ENCODE peak calls at places on chromosomes 11 and 22, in five cellular contexts. One of them, this sample, is unnamed.

GRCh38 chr22:39717099-39717498 is 146.5 kb downstream of the CACNA1I start:
- DNase-seq in heart left ventricle: no peak
- DNase-seq in SK-N-SH: no peak
- DNase-seq in BJ: no peak
- DNase-seq in endothelial cell: no peak
- DNase-seq in this sample: no peak

GRCh38 chr22:43000441-43001175 is 14.3 kb downstream of the PACSIN2 start:
- DNase-seq in heart left ventricle: no peak
- DNase-seq in SK-N-SH: no peak
- DNase-seq in BJ: no peak
- DNase-seq in endothelial cell: no peak
- DNase-seq in this sample: peak

GRCh38 chr11:10379871-10380568 is 75.0 kb upstream of the AMPD3 start:
- DNase-seq in heart left ventricle: no peak
- DNase-seq in SK-N-SH: no peak
- DNase-seq in BJ: no peak
- DNase-seq in endothelial cell: no peak
- DNase-seq in this sample: no peak

GRCh38 chr11:8095356-8095755 is 14.3 kb downstream of the TUB start:
- DNase-seq in heart left ventricle: no peak
- DNase-seq in SK-N-SH: no peak
- DNase-seq in BJ: no peak
- DNase-seq in endothelial cell: no peak
- DNase-seq in this sample: no peak

GRCh38 chr11:127843483-127844396 is 743.6 kb downstream of the ETS1 start:
- DNase-seq in heart left ventricle: peak
- DNase-seq in SK-N-SH: peak
- DNase-seq in BJ: no peak
- DNase-seq in endothelial cell: peak
- DNase-seq in this sample: peak

GRCh38 chr11:125225401-125225800 is 60.9 kb downstream of the PKNOX2 start:
- DNase-seq in heart left ventricle: no peak
- DNase-seq in SK-N-SH: no peak
- DNase-seq in BJ: no peak
- DNase-seq in endothelial cell: no peak
- DNase-seq in this sample: no peak

GRCh38 chr11:1302461-1303073 is 6.9 kb downstream of the TOLLIP start:
- DNase-seq in heart left ventricle: no peak
- DNase-seq in SK-N-SH: peak
- DNase-seq in BJ: no peak
- DNase-seq in endothelial cell: no peak
- DNase-seq in this sample: no peak

GRCh38 chr11:16973565-16973964 is 40.6 kb downstream of the PLEKHA7 start:
- DNase-seq in heart left ventricle: no peak
- DNase-seq in SK-N-SH: no peak
- DNase-seq in BJ: no peak
- DNase-seq in endothelial cell: no peak
- DNase-seq in this sample: no peak

GRCh38 chr22:26273011-26273675 is 103.9 kb downstream of the SEZ6L start:
- DNase-seq in heart left ventricle: no peak
- DNase-seq in SK-N-SH: no peak
- DNase-seq in BJ: no peak
- DNase-seq in endothelial cell: no peak
- DNase-seq in this sample: no peak

GRCh38 chr11:85680897-85681296 is 5.1 kb downstream of the CCDC89 start:
- DNase-seq in heart left ventricle: no peak
- DNase-seq in SK-N-SH: peak
- DNase-seq in BJ: no peak
- DNase-seq in endothelial cell: no peak
- DNase-seq in this sample: peak

GRCh38 chr22:36087784-36088183 is 59.2 kb upstream of the RBFOX2 start:
- DNase-seq in heart left ventricle: no peak
- DNase-seq in SK-N-SH: no peak
- DNase-seq in BJ: no peak
- DNase-seq in endothelial cell: no peak
- DNase-seq in this sample: no peak

GRCh38 chr11:132913886-132914285 is 618.4 kb downstream of the OPCML start:
- DNase-seq in heart left ventricle: no peak
- DNase-seq in SK-N-SH: no peak
- DNase-seq in BJ: no peak
- DNase-seq in endothelial cell: no peak
- DNase-seq in this sample: no peak

DNA sequence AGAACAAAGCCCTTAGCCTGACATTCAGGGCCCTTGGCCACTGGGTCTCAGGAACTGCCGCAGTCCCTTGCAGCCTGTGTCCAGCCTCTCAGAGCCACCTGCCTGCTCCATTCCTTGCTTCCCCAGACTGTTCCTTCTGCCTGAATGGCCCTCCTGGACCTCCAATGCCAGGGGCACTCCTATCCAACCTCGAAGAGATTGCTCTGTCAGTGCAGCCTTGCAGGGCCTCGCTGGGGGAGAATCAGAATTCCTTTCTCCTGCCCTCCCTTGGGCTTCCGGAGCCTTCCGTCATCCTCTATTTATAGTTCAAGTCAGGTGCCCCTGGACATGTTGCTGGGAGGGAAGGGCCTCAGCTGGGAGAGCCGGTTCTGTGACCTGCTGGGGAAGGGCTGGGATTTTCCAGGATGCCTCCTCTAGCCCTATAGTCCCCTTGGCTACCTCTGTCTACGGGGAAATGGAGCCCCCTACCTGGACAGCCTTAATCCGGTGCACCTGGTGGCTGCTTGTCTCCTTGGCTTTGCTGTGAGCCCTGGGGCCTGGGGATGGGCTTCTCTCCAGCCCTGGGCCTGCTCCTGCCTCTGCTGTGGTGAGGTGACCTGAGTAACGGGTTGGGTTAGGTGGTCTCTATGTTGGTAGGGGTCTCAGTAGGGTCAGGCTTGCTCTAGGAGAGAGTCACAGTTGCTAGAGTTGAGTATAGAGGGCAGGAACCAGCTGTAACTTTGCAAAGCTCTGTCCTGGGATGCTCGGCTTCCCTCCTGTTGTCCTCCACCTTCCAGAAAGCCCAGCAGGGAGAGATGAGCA is 45.9 kb upstream of the SYT7 start:
- DNase-seq in heart left ventricle: peak
- DNase-seq in SK-N-SH: no peak
- DNase-seq in BJ: no peak
- DNase-seq in endothelial cell: no peak
- DNase-seq in this sample: no peak
- TF ChIP-seq CTCF in heart left ventricle: no peak
- TF ChIP-seq CTCF in SK-N-SH: no peak
- TF ChIP-seq CTCF in BJ: no peak
- TF ChIP-seq CTCF in endothelial cell: no peak
- TF ChIP-seq CTCF in this sample: no peak

DNA sequence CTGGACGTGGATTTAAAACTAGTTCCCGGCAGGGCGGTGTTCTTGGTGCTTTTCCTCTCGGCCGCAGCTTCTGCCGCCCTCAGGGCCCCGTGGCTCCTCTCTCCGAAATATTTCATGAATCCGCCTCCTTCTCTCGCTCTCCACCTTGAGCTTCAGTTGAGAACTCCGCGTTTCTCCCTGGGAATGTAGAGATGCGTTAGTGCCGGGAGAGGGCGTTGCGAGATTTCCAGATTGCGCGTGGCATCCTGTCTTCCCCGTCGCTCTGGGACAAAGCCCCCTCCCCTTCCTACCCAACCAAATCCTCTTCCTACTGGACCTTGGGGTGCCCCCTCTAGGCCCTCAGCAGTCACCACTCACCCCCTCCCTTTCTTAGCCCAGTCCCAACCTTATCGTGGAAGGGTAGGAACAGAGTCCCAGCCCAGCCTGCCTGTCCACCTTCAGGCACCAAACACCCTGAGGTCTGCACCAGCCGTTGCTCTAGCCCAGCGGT is 15.5 kb upstream of the RAC2 start:
- DNase-seq in heart left ventricle: no peak
- DNase-seq in SK-N-SH: peak
- DNase-seq in BJ: no peak
- DNase-seq in endothelial cell: peak
- DNase-seq in this sample: no peak
- TF ChIP-seq CTCF in heart left ventricle: peak
- TF ChIP-seq CTCF in SK-N-SH: peak
- TF ChIP-seq CTCF in BJ: peak
- TF ChIP-seq CTCF in endothelial cell: peak
- TF ChIP-seq CTCF in this sample: peak

GRCh38 chr11:69189059-69189458 is 33.3 kb downstream of the SMIM38 start:
- DNase-seq in heart left ventricle: no peak
- DNase-seq in SK-N-SH: no peak
- DNase-seq in BJ: no peak
- DNase-seq in endothelial cell: no peak
- DNase-seq in this sample: no peak

GRCh38 chr11:69183613-69184012 is 27.9 kb downstream of the SMIM38 start:
- DNase-seq in heart left ventricle: no peak
- DNase-seq in SK-N-SH: no peak
- DNase-seq in BJ: no peak
- DNase-seq in endothelial cell: no peak
- DNase-seq in this sample: no peak

GRCh38 chr11:69187540-69188065 is 31.9 kb downstream of the SMIM38 start:
- DNase-seq in heart left ventricle: no peak
- DNase-seq in SK-N-SH: no peak
- DNase-seq in BJ: no peak
- DNase-seq in endothelial cell: no peak
- DNase-seq in this sample: no peak

GRCh38 chr11:69190796-69191536 is 35.2 kb downstream of the SMIM38 start:
- DNase-seq in heart left ventricle: no peak
- DNase-seq in SK-N-SH: no peak
- DNase-seq in BJ: no peak
- DNase-seq in endothelial cell: no peak
- DNase-seq in this sample: no peak

GRCh38 chr11:69186316-69187266 is 30.9 kb downstream of the SMIM38 start:
- DNase-seq in heart left ventricle: no peak
- DNase-seq in SK-N-SH: peak
- DNase-seq in BJ: no peak
- DNase-seq in endothelial cell: no peak
- DNase-seq in this sample: no peak
- TF ChIP-seq CTCF in heart left ventricle: peak
- TF ChIP-seq CTCF in SK-N-SH: peak
- TF ChIP-seq CTCF in BJ: no peak
- TF ChIP-seq CTCF in endothelial cell: no peak
- TF ChIP-seq CTCF in this sample: no peak

DNA sequence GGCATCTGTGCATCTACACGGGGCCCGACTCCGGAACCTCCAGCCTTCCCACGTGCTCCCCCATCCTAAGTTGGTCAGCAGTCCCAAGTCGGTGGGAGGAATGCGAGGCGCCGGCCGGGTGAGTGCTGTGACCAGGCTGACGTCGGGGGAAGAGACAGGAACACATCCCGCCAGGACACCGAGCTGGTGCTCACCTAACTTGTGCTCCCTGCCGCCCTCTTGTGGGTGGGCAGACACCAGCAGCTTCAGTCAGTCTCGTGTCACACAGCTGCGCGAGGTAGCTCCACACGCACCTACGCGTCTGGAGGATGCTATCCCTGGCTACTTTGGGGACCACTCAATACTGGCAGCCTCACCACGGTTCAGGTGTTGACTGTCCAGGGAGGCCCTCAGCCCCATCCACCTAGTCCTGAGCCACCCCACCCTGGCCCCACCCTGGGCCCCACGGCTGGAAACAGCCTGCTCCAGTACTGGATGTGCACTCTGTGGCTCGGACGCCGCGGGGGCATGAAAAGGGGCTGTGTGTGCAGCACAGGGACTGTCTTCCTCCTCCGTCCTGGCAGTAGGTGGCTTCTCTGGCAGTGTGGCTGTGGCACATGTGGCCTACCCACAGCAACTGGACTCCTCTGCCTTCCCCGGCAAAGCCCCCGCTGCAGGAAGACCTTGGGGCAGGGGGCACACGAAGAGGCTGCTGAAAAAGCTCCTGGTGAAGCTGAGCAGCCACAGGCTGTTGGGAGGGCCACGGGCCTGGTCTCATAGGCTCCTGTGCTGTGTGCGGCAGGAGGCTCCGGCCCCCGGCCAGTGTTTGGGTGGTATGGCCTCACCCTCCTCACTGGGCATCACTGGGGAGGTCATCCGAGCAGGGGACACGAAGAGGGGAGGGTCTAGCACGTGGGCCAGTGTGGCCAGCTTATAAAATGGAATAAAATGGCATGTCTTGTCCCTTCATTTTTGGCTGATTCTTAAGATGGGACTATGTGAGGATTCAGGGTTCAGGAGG is 11.2 kb upstream of the BID start:
- DNase-seq in heart left ventricle: peak
- DNase-seq in SK-N-SH: no peak
- DNase-seq in BJ: no peak
- DNase-seq in endothelial cell: peak
- DNase-seq in this sample: peak
- TF ChIP-seq CTCF in heart left ventricle: peak
- TF ChIP-seq CTCF in SK-N-SH: peak
- TF ChIP-seq CTCF in BJ: peak
- TF ChIP-seq CTCF in endothelial cell: peak
- TF ChIP-seq CTCF in this sample: peak

GRCh38 chr11:13355191-13355590 is 77.6 kb downstream of the BMAL1 start:
- DNase-seq in heart left ventricle: no peak
- DNase-seq in SK-N-SH: no peak
- DNase-seq in BJ: no peak
- DNase-seq in endothelial cell: no peak
- DNase-seq in this sample: no peak

GRCh38 chr11:13358871-13359270 is 81.3 kb downstream of the BMAL1 start:
- DNase-seq in heart left ventricle: no peak
- DNase-seq in SK-N-SH: no peak
- DNase-seq in BJ: peak
- DNase-seq in endothelial cell: no peak
- DNase-seq in this sample: no peak

GRCh38 chr11:13352711-13353110 is 75.1 kb downstream of the BMAL1 start:
- DNase-seq in heart left ventricle: no peak
- DNase-seq in SK-N-SH: no peak
- DNase-seq in BJ: no peak
- DNase-seq in endothelial cell: no peak
- DNase-seq in this sample: no peak

GRCh38 chr11:13357232-13357631 is 79.6 kb downstream of the BMAL1 start:
- DNase-seq in heart left ventricle: no peak
- DNase-seq in SK-N-SH: no peak
- DNase-seq in BJ: no peak
- DNase-seq in endothelial cell: no peak
- DNase-seq in this sample: no peak

GRCh38 chr11:13354335-13354734 is 76.7 kb downstream of the BMAL1 start:
- DNase-seq in heart left ventricle: no peak
- DNase-seq in SK-N-SH: no peak
- DNase-seq in BJ: no peak
- DNase-seq in endothelial cell: peak
- DNase-seq in this sample: no peak
- TF ChIP-seq CTCF in heart left ventricle: no peak
- TF ChIP-seq CTCF in SK-N-SH: peak
- TF ChIP-seq CTCF in BJ: peak
- TF ChIP-seq CTCF in endothelial cell: peak
- TF ChIP-seq CTCF in this sample: peak